ENCODE peak calls at places on chromosome 14, in seven cellular contexts. O is AG04450, S is HCT116, L is lung, M is GM20000, C is GM23338, P is PC-3. J is an unnamed sample.

GRCh38 chr14:35987731-35988130 is 161.6 kb downstream of the BRMS1L start:
- DNase-seq in O (no peak), S (no peak), L (no peak), M (no peak), C (no peak), P (no peak), J (no peak)

GRCh38 chr14:54698501-54698900 is 131.6 kb downstream of the SAMD4A start:
- DNase-seq in O (no peak), S (no peak), L (no peak), M (no peak), C (no peak), P (no peak), J (no peak)

GRCh38 chr14:30600907-30601578 is 21.1 kb upstream of the SCFD1 start:
- DNase-seq in O (no peak), S (no peak), L (no peak), M (no peak), C (no peak), P (no peak), J (no peak)

GRCh38 chr14:91998667-91999570 is 40.9 kb downstream of the TRIP11 start:
- DNase-seq in O (no peak), S (no peak), L (no peak), M (no peak), C (peak), P (no peak), J (no peak)

GRCh38 chr14:68580096-68580640 is 212.7 kb downstream of the ZFP36L1 start:
- DNase-seq in O (no peak), S (no peak), L (no peak), M (no peak), C (no peak), P (no peak), J (no peak)

GRCh38 chr14:65972346-65972745 is 513.8 kb upstream of the CCDC196 start:
- DNase-seq in O (no peak), S (no peak), L (no peak), M (no peak), C (no peak), P (no peak), J (no peak)

GRCh38 chr14:55684956-55685584 is 105.1 kb downstream of the KTN1 start:
- DNase-seq in O (no peak), S (no peak), L (no peak), M (no peak), C (no peak), P (no peak), J (no peak)

GRCh38 chr14:74425525-74426201 is 347 bp downstream of the SYNDIG1L start:
- DNase-seq in O (no peak), S (no peak), L (no peak), M (peak), C (peak), P (peak), J (peak)

GRCh38 chr14:54314365-54315134 is 82.3 kb upstream of the CDKN3 start:
- DNase-seq in O (no peak), S (no peak), L (no peak), M (no peak), C (no peak), P (no peak), J (no peak)

GRCh38 chr14:23136566-23137133 is 17.6 kb upstream of the CEBPE start:
- DNase-seq in O (no peak), S (no peak), L (no peak), M (no peak), C (no peak), P (no peak), J (no peak)

GRCh38 chr14:53613404-53614253 is 343.0 kb downstream of the BMP4 start:
- DNase-seq in O (peak), S (peak), L (no peak), M (peak), C (peak), P (peak), J (peak)

GRCh38 chr14:84643438-84643837 is 886.5 kb upstream of the FLRT2 start:
- DNase-seq in O (no peak), S (no peak), L (no peak), M (no peak), C (peak), P (peak), J (no peak)

GRCh38 chr14:102424923-102425322 is 62.2 kb downstream of the TECPR2 start:
- DNase-seq in O (no peak), S (no peak), L (no peak), M (no peak), C (no peak), P (no peak), J (no peak)

GRCh38 chr14:61326847-61327246 is 5.5 kb downstream of the PRKCH start:
- DNase-seq in O (no peak), S (no peak), L (peak), M (no peak), C (peak), P (peak), J (peak)

GRCh38 chr14:62691613-62692489 is 353.4 kb downstream of the KCNH5 start:
- DNase-seq in O (peak), S (no peak), L (peak), M (no peak), C (no peak), P (peak), J (peak)

GRCh38 chr14:70780396-70781075 is 28.8 kb downstream of the MAP3K9 start:
- DNase-seq in O (no peak), S (no peak), L (peak), M (peak), C (no peak), P (no peak), J (no peak)

GRCh38 chr14:84343637-84344036 is 1186.3 kb upstream of the FLRT2 start:
- DNase-seq in O (peak), S (no peak), L (no peak), M (no peak), C (no peak), P (no peak), J (no peak)

GRCh38 chr14:64303471-64303917 is 9.3 kb upstream of the ESR2 start:
- DNase-seq in O (no peak), S (peak), L (no peak), M (peak), C (peak), P (peak), J (peak)

GRCh38 chr14:70731447-70732239 is 77.7 kb downstream of the MAP3K9 start:
- DNase-seq in O (no peak), S (no peak), L (no peak), M (no peak), C (no peak), P (peak), J (no peak)

GRCh38 chr14:100237735-100238418 is 1.1 kb upstream of the YY1 start:
- DNase-seq in O (no peak), S (no peak), L (peak), M (peak), C (peak), P (peak), J (peak)

GRCh38 chr14:35336171-35337073 is 44.2 kb downstream of the PSMA6 start:
- DNase-seq in O (peak), S (no peak), L (peak), M (no peak), C (peak), P (peak), J (peak)

DNA sequence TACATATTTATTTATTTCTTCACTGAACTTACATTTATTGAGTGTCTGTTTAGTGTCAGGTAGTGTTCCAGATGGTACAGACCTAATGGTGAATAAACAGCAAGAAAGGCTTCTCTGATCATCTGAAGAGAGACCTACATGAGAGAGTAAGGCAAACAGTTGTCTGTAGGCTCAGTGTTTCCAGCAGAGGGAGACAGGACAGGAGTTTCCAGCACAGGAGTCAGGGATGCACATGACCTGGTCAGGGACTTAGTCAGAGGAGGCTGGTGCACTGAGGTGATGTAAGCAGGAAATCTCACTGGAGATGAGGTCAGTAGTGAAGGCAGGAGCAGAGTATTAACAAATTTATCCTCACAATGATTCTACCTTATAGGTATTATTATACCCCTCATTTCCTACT is 233.2 kb downstream of the MDGA2 start:
- DNase-seq in O (no peak), S (peak), L (no peak), M (no peak), C (peak), P (peak), J (peak)
- TF ChIP-seq CTCF in O (no peak), S (peak), L (no peak), M (no peak), C (peak), P (peak), J (peak)

DNA sequence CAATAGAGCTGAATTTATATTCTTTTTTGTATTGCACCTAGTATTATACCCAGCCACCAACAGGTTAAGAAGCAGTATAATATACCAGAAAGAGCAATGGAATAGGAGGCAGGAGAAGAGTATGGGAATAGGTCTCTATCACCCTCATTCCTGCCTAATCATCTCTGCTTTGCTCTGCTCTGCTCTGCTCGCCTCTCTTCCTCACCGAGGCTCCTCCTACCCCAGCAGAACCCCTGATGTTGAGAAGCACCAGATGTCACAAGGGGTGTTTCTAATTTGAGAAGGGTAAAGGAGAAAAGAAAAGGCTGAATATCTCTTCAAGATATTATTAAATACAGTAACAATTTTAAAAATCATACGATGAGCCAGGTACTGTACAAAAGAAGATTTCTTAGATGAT is 89.0 kb downstream of the STON2 start:
- DNase-seq in O (no peak), S (no peak), L (no peak), M (no peak), C (no peak), P (no peak), J (no peak)
- TF ChIP-seq CTCF in O (no peak), S (no peak), L (no peak), M (no peak), C (no peak), P (no peak), J (no peak)

GRCh38 chr14:94780536-94781404 is 10.9 kb upstream of the GSC start:
- DNase-seq in O (no peak), S (no peak), L (no peak), M (no peak), C (peak), P (no peak), J (no peak)

GRCh38 chr14:94773682-94774211 is 3.8 kb upstream of the GSC start:
- DNase-seq in O (no peak), S (no peak), L (no peak), M (no peak), C (peak), P (no peak), J (no peak)

GRCh38 chr14:94775875-94776217 is 5.9 kb upstream of the GSC start:
- DNase-seq in O (no peak), S (no peak), L (no peak), M (no peak), C (no peak), P (no peak), J (peak)

GRCh38 chr14:94775082-94775874 is 5.4 kb upstream of the GSC start:
- DNase-seq in O (no peak), S (no peak), L (no peak), M (no peak), C (peak), P (no peak), J (no peak)

DNA sequence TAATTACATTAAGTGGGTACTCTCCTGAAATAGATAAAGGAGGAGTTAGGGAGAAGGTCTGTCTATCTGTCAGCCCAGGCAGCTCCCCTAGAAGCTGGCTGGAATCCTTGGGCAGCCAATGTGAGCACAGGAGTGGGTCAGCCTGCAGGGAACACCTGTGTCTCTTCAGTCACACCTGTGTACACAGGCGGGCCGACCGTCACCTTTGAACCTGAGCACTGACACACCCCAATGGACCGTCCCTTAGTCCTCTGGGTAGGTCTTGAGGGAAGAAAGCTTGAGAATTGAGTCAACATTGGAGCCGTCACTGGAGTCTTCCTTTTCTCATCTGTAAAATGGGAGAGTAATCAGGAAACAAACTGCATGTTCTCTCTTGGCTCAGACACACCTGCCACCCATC is 9.8 kb upstream of the GSC start:
- DNase-seq in O (no peak), S (no peak), L (no peak), M (no peak), C (no peak), P (no peak), J (no peak)
- TF ChIP-seq CTCF in O (no peak), S (no peak), L (no peak), M (no peak), C (no peak), P (no peak), J (no peak)

DNA sequence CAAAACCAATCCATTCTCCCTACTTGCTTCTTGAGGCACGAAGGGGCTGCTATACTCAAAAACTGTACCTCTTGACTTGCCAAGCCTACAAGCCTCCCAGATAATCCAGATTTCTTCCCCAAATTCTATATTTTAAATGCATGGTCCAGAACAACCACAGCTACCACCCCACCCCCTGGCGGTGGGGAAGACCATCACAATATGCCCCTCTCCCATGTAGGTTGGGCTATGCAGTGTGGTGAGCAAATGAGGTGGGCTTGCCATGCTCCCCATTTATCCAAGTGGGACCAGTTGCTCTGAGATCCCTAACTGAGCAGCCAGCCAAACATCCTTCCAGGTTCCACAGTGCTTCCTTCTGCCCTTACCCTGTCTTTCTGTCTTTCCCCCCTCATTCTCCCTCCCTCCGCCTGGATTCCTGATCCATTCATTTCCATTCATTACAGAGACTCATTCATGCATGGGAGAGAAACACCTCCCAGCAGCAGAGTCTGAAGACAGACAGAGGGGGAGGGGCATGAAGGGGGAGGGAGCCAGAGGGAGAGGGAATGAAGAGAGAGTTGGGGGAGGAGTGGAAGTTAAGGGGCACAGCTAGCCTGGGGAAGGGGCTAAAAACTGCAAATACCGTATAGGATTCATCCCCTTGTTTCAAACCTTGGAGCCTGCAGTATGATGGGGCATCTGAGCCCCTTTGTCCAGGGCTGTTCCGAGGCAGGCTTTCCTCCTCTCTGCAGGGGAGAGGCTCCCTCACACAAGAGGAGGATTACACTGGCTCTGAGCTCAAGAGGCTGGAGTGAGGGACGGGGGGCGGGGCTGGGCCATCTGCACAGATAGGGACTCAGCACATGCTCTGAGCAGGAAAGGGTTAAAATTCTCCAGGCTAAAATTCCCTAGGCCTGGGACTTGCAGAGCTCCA is 4.4 kb downstream of the ZNF219 start:
- DNase-seq in O (no peak), S (no peak), L (no peak), M (no peak), C (peak), P (no peak), J (no peak)
- TF ChIP-seq CTCF in O (peak), S (no peak), L (no peak), M (no peak), C (peak), P (no peak), J (peak)

GRCh38 chr14:51650721-51651387 is 856 bp upstream of the FRMD6 start:
- DNase-seq in O (no peak), S (no peak), L (no peak), M (no peak), C (peak), P (peak), J (peak)

GRCh38 chr14:51653096-51653814 is 1.5 kb downstream of the FRMD6 start:
- DNase-seq in O (no peak), S (no peak), L (no peak), M (no peak), C (peak), P (peak), J (peak)

GRCh38 chr14:51653855-51654548 is 2.3 kb downstream of the FRMD6 start:
- DNase-seq in O (no peak), S (no peak), L (no peak), M (no peak), C (no peak), P (no peak), J (no peak)

GRCh38 chr14:51651388-51652167 is at the start of gene FRMD6:
- DNase-seq in O (peak), S (peak), L (peak), M (peak), C (peak), P (peak), J (peak)

GRCh38 chr14:51652168-51653095 is 722 bp downstream of the FRMD6 start:
- DNase-seq in O (no peak), S (no peak), L (peak), M (no peak), C (peak), P (peak), J (no peak)
- TF ChIP-seq CTCF in O (no peak), S (no peak), L (no peak), M (no peak), C (no peak), P (peak), J (no peak)

GRCh38 chr14:81353691-81354323 is 46.3 kb downstream of the STON2 start:
- DNase-seq in O (no peak), S (no peak), L (no peak), M (no peak), C (peak), P (no peak), J (no peak)
- TF ChIP-seq CTCF in O (no peak), S (no peak), L (no peak), M (no peak), C (no peak), P (no peak), J (no peak)

GRCh38 chr14:76091036-76091435 is 60.7 kb upstream of the GPATCH2L start:
- DNase-seq in O (no peak), S (no peak), L (no peak), M (peak), C (no peak), P (peak), J (no peak)
- TF ChIP-seq CTCF in O (no peak), S (no peak), L (no peak), M (peak), C (no peak), P (peak), J (no peak)

DNA sequence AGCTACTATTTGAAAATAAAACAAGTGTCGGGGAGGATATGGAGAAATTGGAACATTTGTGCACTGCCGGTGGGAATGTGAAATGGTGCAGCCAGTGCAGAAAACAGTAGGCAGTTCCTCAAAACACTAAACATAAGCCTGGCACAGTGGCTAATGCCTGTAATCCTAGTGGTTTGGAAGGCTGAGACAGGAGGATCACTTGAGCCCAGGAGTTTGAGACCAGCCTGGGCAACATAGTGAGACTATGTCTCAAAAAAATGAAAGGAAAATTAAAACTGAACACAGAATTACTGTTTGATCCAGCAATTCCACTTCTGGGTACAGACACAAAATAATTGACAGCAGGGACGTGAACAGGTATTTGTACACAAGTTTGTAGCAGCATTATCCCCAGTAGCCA is 12.6 kb downstream of the SIVA1 start:
- DNase-seq in O (no peak), S (no peak), L (no peak), M (no peak), C (no peak), P (no peak), J (no peak)
- TF ChIP-seq CTCF in O (no peak), S (no peak), L (no peak), M (no peak), C (no peak), P (no peak), J (no peak)

GRCh38 chr14:29529418-29529817 is 398.2 kb downstream of the PRKD1 start:
- DNase-seq in O (no peak), S (no peak), L (no peak), M (no peak), C (peak), P (peak), J (peak)
- TF ChIP-seq CTCF in O (peak), S (no peak), L (no peak), M (no peak), C (peak), P (peak), J (peak)

J was measured in MCF 10A.